ENCODE peak calls at places on chromosome 9, in four cellular contexts. One of them, this sample, is unnamed.

GRCh38 chr9:34382054-34382453 is 5.4 kb upstream of the MYORG start:
- DNase-seq in tibial nerve: no peak
- DNase-seq in esophagus muscularis mucosa: no peak
- DNase-seq in transverse colon: no peak
- DNase-seq in this sample: peak

GRCh38 chr9:117400131-117400530 is 14.7 kb downstream of the ASTN2 start:
- DNase-seq in tibial nerve: no peak
- DNase-seq in esophagus muscularis mucosa: no peak
- DNase-seq in transverse colon: no peak
- DNase-seq in this sample: no peak

GRCh38 chr9:71001780-71002386 is 119.5 kb downstream of the TRPM3 start:
- DNase-seq in tibial nerve: no peak
- DNase-seq in esophagus muscularis mucosa: no peak
- DNase-seq in transverse colon: peak
- DNase-seq in this sample: no peak

GRCh38 chr9:137222190-137223077 is at the start of gene RNF208:
- DNase-seq in tibial nerve: no peak
- DNase-seq in esophagus muscularis mucosa: no peak
- DNase-seq in transverse colon: no peak
- DNase-seq in this sample: no peak

GRCh38 chr9:70587143-70587710 is 172.8 kb upstream of the KLF9 start:
- DNase-seq in tibial nerve: no peak
- DNase-seq in esophagus muscularis mucosa: no peak
- DNase-seq in transverse colon: no peak
- DNase-seq in this sample: no peak

GRCh38 chr9:16143310-16143709 is 590.5 kb downstream of the CCDC171 start:
- DNase-seq in tibial nerve: no peak
- DNase-seq in esophagus muscularis mucosa: no peak
- DNase-seq in transverse colon: no peak
- DNase-seq in this sample: peak

GRCh38 chr9:99056186-99056585 is 48.7 kb upstream of the TGFBR1 start:
- DNase-seq in tibial nerve: no peak
- DNase-seq in esophagus muscularis mucosa: no peak
- DNase-seq in transverse colon: no peak
- DNase-seq in this sample: no peak

GRCh38 chr9:68708513-68708912 is 3.5 kb downstream of the PIP5K1B start:
- DNase-seq in tibial nerve: no peak
- DNase-seq in esophagus muscularis mucosa: peak
- DNase-seq in transverse colon: no peak
- DNase-seq in this sample: no peak

GRCh38 chr9:123392802-123393201 is 36.8 kb downstream of the CRB2 start:
- DNase-seq in tibial nerve: no peak
- DNase-seq in esophagus muscularis mucosa: no peak
- DNase-seq in transverse colon: no peak
- DNase-seq in this sample: no peak

GRCh38 chr9:88660611-88661010 is 125.6 kb downstream of the NXNL2 start:
- DNase-seq in tibial nerve: no peak
- DNase-seq in esophagus muscularis mucosa: no peak
- DNase-seq in transverse colon: no peak
- DNase-seq in this sample: no peak

GRCh38 chr9:33025572-33026347 is 687 bp downstream of the DNAJA1 start:
- DNase-seq in tibial nerve: peak
- DNase-seq in esophagus muscularis mucosa: no peak
- DNase-seq in transverse colon: peak
- DNase-seq in this sample: peak

GRCh38 chr9:133074111-133074651 is 12.4 kb downstream of the CEL start:
- DNase-seq in tibial nerve: no peak
- DNase-seq in esophagus muscularis mucosa: no peak
- DNase-seq in transverse colon: no peak
- DNase-seq in this sample: no peak

GRCh38 chr9:70362952-70363351 is 51.5 kb downstream of the KLF9 start:
- DNase-seq in tibial nerve: no peak
- DNase-seq in esophagus muscularis mucosa: no peak
- DNase-seq in transverse colon: no peak
- DNase-seq in this sample: no peak

GRCh38 chr9:134242706-134243105 is 78.3 kb upstream of the RNU6ATAC start:
- DNase-seq in tibial nerve: no peak
- DNase-seq in esophagus muscularis mucosa: no peak
- DNase-seq in transverse colon: no peak
- DNase-seq in this sample: no peak

GRCh38 chr9:107999890-108000289 is 510.3 kb upstream of the KLF4 start:
- DNase-seq in tibial nerve: no peak
- DNase-seq in esophagus muscularis mucosa: no peak
- DNase-seq in transverse colon: no peak
- DNase-seq in this sample: no peak

GRCh38 chr9:133955821-133956411 is 36.2 kb downstream of the VAV2 start:
- DNase-seq in tibial nerve: no peak
- DNase-seq in esophagus muscularis mucosa: no peak
- DNase-seq in transverse colon: peak
- DNase-seq in this sample: no peak

GRCh38 chr9:133023117-133023890 is 7.5 kb upstream of the GTF3C5 start:
- DNase-seq in tibial nerve: no peak
- DNase-seq in esophagus muscularis mucosa: no peak
- DNase-seq in transverse colon: peak
- DNase-seq in this sample: no peak

GRCh38 chr9:88658311-88658822 is 123.4 kb downstream of the NXNL2 start:
- DNase-seq in tibial nerve: peak
- DNase-seq in esophagus muscularis mucosa: no peak
- DNase-seq in transverse colon: no peak
- DNase-seq in this sample: peak

DNA sequence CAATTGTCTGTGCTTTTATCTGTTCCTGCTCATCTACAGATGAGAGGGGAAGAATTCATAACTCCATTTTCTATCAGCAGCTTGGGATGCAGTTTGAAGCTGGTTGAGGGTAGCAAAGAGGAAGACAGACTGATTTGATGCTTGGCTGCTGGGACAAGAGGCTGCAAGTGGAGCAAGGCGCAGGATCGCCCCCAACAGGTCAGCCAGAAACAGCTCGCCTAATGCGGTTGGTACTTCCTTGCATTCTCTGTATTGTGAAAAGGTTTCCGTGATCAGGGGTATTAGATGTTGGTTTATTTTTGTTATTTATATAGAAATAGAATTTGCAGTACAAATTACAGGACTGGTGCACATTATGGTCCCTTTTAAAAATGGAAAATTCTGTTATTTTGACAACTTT is 40.6 kb downstream of the ZNF883 start:
- DNase-seq in tibial nerve: no peak
- DNase-seq in esophagus muscularis mucosa: no peak
- DNase-seq in transverse colon: peak
- DNase-seq in this sample: no peak
- TF ChIP-seq CTCF in tibial nerve: no peak
- TF ChIP-seq CTCF in esophagus muscularis mucosa: no peak
- TF ChIP-seq CTCF in transverse colon: peak
- TF ChIP-seq CTCF in this sample: no peak

DNA sequence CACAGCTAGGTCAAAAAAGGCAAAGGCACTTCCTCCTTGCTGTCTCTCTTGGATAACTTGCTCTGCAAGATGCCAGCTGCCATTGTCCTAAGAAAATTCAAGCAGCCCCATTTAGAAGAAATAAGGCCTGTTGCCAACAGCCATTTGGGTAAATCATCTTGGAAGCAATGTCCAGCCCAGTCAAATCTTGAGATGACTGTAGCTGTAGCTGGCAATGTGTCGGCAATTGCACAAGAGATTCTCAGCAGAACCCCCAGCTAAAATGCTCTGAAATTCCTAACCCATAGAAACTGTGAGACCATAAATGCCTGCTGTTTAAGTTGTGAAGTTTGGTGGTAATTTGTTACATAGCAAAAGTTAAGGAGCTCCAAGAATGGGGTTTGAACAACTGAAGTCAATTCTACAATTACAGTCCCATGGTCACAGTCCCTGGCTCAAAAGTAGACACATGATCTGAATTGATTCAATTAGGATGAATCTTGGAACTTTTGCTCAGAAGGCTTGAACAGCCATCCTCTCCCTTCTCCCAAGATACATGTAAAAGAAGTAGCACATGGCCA is 151.1 kb downstream of the MPDZ start:
- DNase-seq in tibial nerve: no peak
- DNase-seq in esophagus muscularis mucosa: no peak
- DNase-seq in transverse colon: no peak
- DNase-seq in this sample: no peak
- TF ChIP-seq POLR2A in tibial nerve: no peak
- TF ChIP-seq POLR2A in esophagus muscularis mucosa: no peak
- TF ChIP-seq POLR2A in transverse colon: no peak
- TF ChIP-seq POLR2A in this sample: no peak

GRCh38 chr9:105958587-105958986 is 264.2 kb downstream of the TMEM38B start:
- DNase-seq in tibial nerve: no peak
- DNase-seq in esophagus muscularis mucosa: no peak
- DNase-seq in transverse colon: no peak
- DNase-seq in this sample: no peak
- TF ChIP-seq CTCF in tibial nerve: no peak
- TF ChIP-seq CTCF in esophagus muscularis mucosa: no peak
- TF ChIP-seq CTCF in transverse colon: no peak
- TF ChIP-seq CTCF in this sample: no peak

DNA sequence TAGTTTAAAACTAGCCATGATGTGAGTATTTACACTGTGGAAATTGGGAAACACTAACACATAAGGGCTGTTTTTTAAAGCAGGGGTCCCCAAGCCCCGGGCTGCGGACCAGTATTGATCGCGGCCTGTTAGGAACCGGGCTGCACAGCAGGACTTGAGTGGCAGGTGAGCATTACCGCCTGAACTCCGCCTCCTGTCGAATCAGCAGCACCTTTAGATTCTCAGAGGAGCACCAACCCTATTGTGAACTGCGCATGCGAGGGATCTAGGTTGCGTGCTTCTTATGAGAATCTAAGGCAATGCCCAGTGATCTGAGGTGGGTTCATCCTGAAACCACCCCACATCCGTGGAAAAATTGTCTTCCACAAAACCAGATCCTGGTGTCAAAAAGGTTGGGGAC is 127.8 kb downstream of the PCSK5 start:
- DNase-seq in tibial nerve: no peak
- DNase-seq in esophagus muscularis mucosa: no peak
- DNase-seq in transverse colon: peak
- DNase-seq in this sample: no peak
- TF ChIP-seq POLR2A in tibial nerve: no peak
- TF ChIP-seq POLR2A in esophagus muscularis mucosa: no peak
- TF ChIP-seq POLR2A in transverse colon: no peak
- TF ChIP-seq POLR2A in this sample: no peak

DNA sequence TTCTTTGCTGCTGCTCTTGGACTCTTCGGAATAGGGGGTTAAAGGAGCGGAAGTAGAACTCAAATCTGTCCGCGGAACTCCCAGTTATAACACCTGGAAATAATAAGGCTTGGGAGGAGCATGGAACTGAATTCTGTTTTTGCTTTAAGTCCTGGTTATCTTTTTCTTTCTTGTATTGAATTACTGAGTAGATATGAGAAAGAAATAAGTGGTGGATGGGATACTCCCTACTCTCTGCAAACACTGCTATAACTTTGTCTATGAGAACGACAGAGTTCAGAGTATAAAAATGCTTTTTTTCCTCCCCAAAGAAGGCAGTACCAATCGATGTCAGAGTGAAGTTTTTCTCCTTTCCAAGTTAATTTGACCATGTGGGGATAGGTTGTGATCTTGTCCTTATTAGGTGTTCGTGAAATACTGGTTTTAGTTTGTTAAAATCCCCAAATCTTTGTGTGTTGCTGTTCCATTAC is 1.2 kb downstream of the RIC1 start:
- DNase-seq in tibial nerve: no peak
- DNase-seq in esophagus muscularis mucosa: no peak
- DNase-seq in transverse colon: no peak
- DNase-seq in this sample: no peak
- TF ChIP-seq CTCF in tibial nerve: no peak
- TF ChIP-seq CTCF in esophagus muscularis mucosa: no peak
- TF ChIP-seq CTCF in transverse colon: no peak
- TF ChIP-seq CTCF in this sample: no peak

DNA sequence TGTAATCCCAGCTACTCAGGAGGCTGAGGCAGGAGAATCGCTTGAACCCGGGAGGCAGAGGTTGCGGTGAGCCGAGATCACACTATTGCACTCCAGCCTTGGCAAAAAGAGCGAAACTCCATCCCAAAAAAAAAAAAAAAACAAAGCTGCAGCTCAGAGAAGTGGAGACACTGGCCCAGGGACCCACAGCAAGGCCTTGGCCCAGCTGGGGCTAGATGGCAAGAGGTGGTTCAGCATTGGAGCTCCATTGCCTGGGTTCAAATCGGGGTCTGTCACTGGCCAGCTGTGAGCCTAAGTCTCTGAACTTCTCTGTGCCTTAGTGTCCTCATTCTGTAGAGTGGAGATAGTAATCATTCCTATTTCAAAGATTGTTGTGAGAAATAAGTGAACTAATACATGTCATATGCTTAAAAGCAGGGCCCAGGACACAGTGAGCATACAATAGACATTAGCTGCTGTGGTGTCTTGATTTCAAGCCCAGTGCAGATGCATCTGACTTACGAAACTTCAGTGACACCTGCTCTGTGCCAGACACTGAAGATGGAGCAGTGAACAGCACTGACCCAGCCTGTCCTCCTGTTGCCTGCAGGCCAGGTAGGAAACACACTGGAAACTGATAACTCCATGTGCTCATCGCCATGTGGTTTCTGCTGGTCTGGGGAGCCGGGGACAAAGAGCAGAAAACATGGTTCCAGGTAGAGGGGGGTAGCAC is 127.7 kb downstream of the C9orf50 start:
- DNase-seq in tibial nerve: no peak
- DNase-seq in esophagus muscularis mucosa: no peak
- DNase-seq in transverse colon: no peak
- DNase-seq in this sample: no peak
- TF ChIP-seq POLR2A in tibial nerve: no peak
- TF ChIP-seq POLR2A in esophagus muscularis mucosa: no peak
- TF ChIP-seq POLR2A in transverse colon: no peak
- TF ChIP-seq POLR2A in this sample: no peak

DNA sequence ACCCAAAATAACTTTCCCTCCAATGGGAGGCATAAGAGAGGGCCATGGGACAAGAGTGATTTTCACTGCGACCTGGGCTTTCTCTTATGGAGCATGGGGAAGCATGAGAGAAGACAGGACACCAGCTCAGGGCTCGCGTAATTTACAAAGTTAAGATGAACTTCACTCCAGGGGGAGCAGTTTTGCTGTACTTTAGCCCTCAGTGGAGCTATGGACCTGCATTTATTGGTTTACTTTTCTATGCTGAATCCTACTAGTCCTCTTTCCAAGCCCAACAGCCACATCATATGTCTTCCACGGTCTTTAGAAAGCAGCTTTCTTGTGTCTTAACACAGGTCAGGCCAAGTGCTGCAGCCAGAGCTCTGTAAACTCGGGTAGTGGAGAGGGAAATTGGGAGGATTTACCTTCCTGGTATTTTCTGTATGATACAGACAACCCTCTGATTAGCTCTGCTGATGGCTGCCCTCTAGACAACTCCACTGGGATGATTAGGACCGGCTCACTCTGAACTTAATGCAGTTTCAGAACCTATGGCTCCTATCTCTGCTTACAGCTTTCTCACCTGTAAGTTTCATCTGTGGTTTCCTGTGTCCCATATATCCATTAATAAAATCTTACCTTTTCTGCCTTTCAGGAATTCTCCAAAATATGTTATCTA is 581.0 kb upstream of the RORB start:
- DNase-seq in tibial nerve: no peak
- DNase-seq in esophagus muscularis mucosa: no peak
- DNase-seq in transverse colon: no peak
- DNase-seq in this sample: no peak
- TF ChIP-seq CTCF in tibial nerve: no peak
- TF ChIP-seq CTCF in esophagus muscularis mucosa: no peak
- TF ChIP-seq CTCF in transverse colon: no peak
- TF ChIP-seq CTCF in this sample: no peak

This sample was measured in lower leg skin.